ENCODE peak calls at places on chromosomes 3 and 15, in eight cellular contexts. J is GM03348; Z is central memory CD8-positive, alpha-beta T cell; H is pons; P is immature natural killer cell; F is epithelial cell of esophagus; V is stimulated activated CD8-positive, alpha-beta memory T cell treated with anti-CD3 and anti-CD28 coated beads, Interleukin-4, amount 100 ng/mL, for 24 hours; T is activated effector memory CD4-positive, alpha-beta T cell treated with anti-CD3 and anti-CD28 coated beads, Interleukin-2, amount 50 U/mL, for 16 hours. A is an unnamed sample.
A peak's percentile ranks its signal among the peaks of the same experiment; 100 is the strongest.

GRCh38 chr3:113485161-113485609 is 29.8 kb downstream of the SPICE1 start:
- DNase-seq in J (no peak), Z (peak; percentile 21), H (no peak), P (peak; percentile 73), F (peak; percentile 40), V (no peak), T (peak; percentile 65), A (no peak)

GRCh38 chr3:48238506-48239085 is 2.3 kb upstream of the ZNF589 start:
- DNase-seq in J (no peak), Z (no peak), H (no peak), P (no peak), F (no peak), V (no peak), T (peak; percentile 19), A (no peak)

GRCh38 chr3:159740054-159740453 is 248.6 kb upstream of the IL12A start:
- DNase-seq in J (peak; percentile 11), Z (no peak), H (no peak), P (no peak), F (no peak), V (no peak), T (no peak), A (no peak)

GRCh38 chr3:160330690-160331089 is 68.3 kb downstream of the IFT80 start:
- DNase-seq in J (no peak), Z (no peak), H (no peak), P (no peak), F (no peak), V (no peak), T (no peak), A (no peak)

GRCh38 chr3:1190576-1190975 is 97.8 kb downstream of the CNTN6 start:
- DNase-seq in J (no peak), Z (no peak), H (no peak), P (no peak), F (no peak), V (no peak), T (no peak), A (peak; percentile 49)

GRCh38 chr3:76570436-76571057 is 469.4 kb upstream of the ROBO2 start:
- DNase-seq in J (peak; percentile 10), Z (no peak), H (peak; percentile 42), P (no peak), F (peak; percentile 24), V (no peak), T (no peak), A (peak; percentile 34)

GRCh38 chr15:74264081-74264501 is 28.0 kb downstream of the CCDC33 start:
- DNase-seq in J (no peak), Z (no peak), H (no peak), P (no peak), F (no peak), V (no peak), T (no peak), A (no peak)

GRCh38 chr3:111712294-111713180 is 117.4 kb upstream of the ZBED2 start:
- DNase-seq in J (peak; percentile 57), Z (no peak), H (no peak), P (no peak), F (peak; percentile 94), V (peak; percentile 38), T (no peak), A (peak; percentile 29)

GRCh38 chr15:62889734-62890505 is 152.6 kb upstream of the TPM1 start:
- DNase-seq in J (peak; percentile 73), Z (no peak), H (no peak), P (no peak), F (peak; percentile 59), V (no peak), T (no peak), A (peak; percentile 63)

GRCh38 chr15:80588801-80589200 is 106.3 kb upstream of the ABHD17C start:
- DNase-seq in J (peak; percentile 69), Z (no peak), H (no peak), P (no peak), F (peak; percentile 97), V (no peak), T (no peak), A (peak; percentile 82)

GRCh38 chr15:44574734-44575133 is 37.8 kb downstream of the EIF3J start:
- DNase-seq in J (no peak), Z (no peak), H (no peak), P (no peak), F (no peak), V (no peak), T (no peak), A (no peak)

GRCh38 chr3:107753988-107754387 is 231.2 kb downstream of the BBX start:
- DNase-seq in J (no peak), Z (no peak), H (peak; percentile 28), P (no peak), F (no peak), V (no peak), T (no peak), A (no peak)

GRCh38 chr3:99170867-99171517 is 269.5 kb upstream of the DCBLD2 start:
- DNase-seq in J (no peak), Z (no peak), H (no peak), P (no peak), F (no peak), V (no peak), T (no peak), A (no peak)

A was measured in astrocyte of the spinal cord.